ENCODE peak calls at places on chromosomes 13 and 19, in six cellular contexts. One of them, this sample, is unnamed.
A peak's percentile ranks its signal among the peaks of the same experiment; 100 is the strongest.

GRCh38 chr13:66926851-66927524 is 303.1 kb downstream of the PCDH9 start:
- DNase-seq in activated naive CD4-positive, alpha-beta T cell treated with anti-CD3 and anti-CD28 coated beads, Interleukin-2, amount 10 ng/mL, durations not matched to agents 7 days and 5 days: no peak
- DNase-seq in kidney glomerular epithelial cell: peak; percentile 32
- DNase-seq in T-helper 1 cell: no peak
- DNase-seq in fibroblast of mammary gland: no peak
- DNase-seq in left ventricle myocardium superior: no peak
- DNase-seq in this sample: no peak

GRCh38 chr19:33477781-33478180 is 43.8 kb downstream of the PEPD start:
- DNase-seq in activated naive CD4-positive, alpha-beta T cell treated with anti-CD3 and anti-CD28 coated beads, Interleukin-2, amount 10 ng/mL, durations not matched to agents 7 days and 5 days: no peak
- DNase-seq in kidney glomerular epithelial cell: no peak
- DNase-seq in T-helper 1 cell: no peak
- DNase-seq in fibroblast of mammary gland: no peak
- DNase-seq in left ventricle myocardium superior: no peak
- DNase-seq in this sample: no peak

GRCh38 chr13:112893570-112894422 is 75.2 kb upstream of the MCF2L start:
- DNase-seq in activated naive CD4-positive, alpha-beta T cell treated with anti-CD3 and anti-CD28 coated beads, Interleukin-2, amount 10 ng/mL, durations not matched to agents 7 days and 5 days: peak; percentile 58
- DNase-seq in kidney glomerular epithelial cell: no peak
- DNase-seq in T-helper 1 cell: no peak
- DNase-seq in fibroblast of mammary gland: no peak
- DNase-seq in left ventricle myocardium superior: peak; percentile 53
- DNase-seq in this sample: peak; percentile 86

GRCh38 chr19:44303976-44304568 is 753 bp downstream of the ZNF235 start:
- DNase-seq in activated naive CD4-positive, alpha-beta T cell treated with anti-CD3 and anti-CD28 coated beads, Interleukin-2, amount 10 ng/mL, durations not matched to agents 7 days and 5 days: no peak
- DNase-seq in kidney glomerular epithelial cell: peak; percentile 51
- DNase-seq in T-helper 1 cell: no peak
- DNase-seq in fibroblast of mammary gland: peak; percentile 47
- DNase-seq in left ventricle myocardium superior: no peak
- DNase-seq in this sample: no peak

GRCh38 chr19:29404015-29404414 is 121.8 kb upstream of the VSTM2B start:
- DNase-seq in activated naive CD4-positive, alpha-beta T cell treated with anti-CD3 and anti-CD28 coated beads, Interleukin-2, amount 10 ng/mL, durations not matched to agents 7 days and 5 days: no peak
- DNase-seq in kidney glomerular epithelial cell: no peak
- DNase-seq in T-helper 1 cell: no peak
- DNase-seq in fibroblast of mammary gland: no peak
- DNase-seq in left ventricle myocardium superior: no peak
- DNase-seq in this sample: no peak

GRCh38 chr13:109785892-109786450 is 412 bp downstream of the IRS2 start:
- DNase-seq in activated naive CD4-positive, alpha-beta T cell treated with anti-CD3 and anti-CD28 coated beads, Interleukin-2, amount 10 ng/mL, durations not matched to agents 7 days and 5 days: no peak
- DNase-seq in kidney glomerular epithelial cell: no peak
- DNase-seq in T-helper 1 cell: peak; percentile 27
- DNase-seq in fibroblast of mammary gland: no peak
- DNase-seq in left ventricle myocardium superior: no peak
- DNase-seq in this sample: no peak

GRCh38 chr19:10566658-10567410 is 1.0 kb upstream of the KRI1 start:
- DNase-seq in activated naive CD4-positive, alpha-beta T cell treated with anti-CD3 and anti-CD28 coated beads, Interleukin-2, amount 10 ng/mL, durations not matched to agents 7 days and 5 days: peak; percentile 71
- DNase-seq in kidney glomerular epithelial cell: no peak
- DNase-seq in T-helper 1 cell: no peak
- DNase-seq in fibroblast of mammary gland: no peak
- DNase-seq in left ventricle myocardium superior: peak; percentile 45
- DNase-seq in this sample: no peak

GRCh38 chr19:35373492-35373891 is 2.6 kb downstream of the GPR42 start:
- DNase-seq in activated naive CD4-positive, alpha-beta T cell treated with anti-CD3 and anti-CD28 coated beads, Interleukin-2, amount 10 ng/mL, durations not matched to agents 7 days and 5 days: no peak
- DNase-seq in kidney glomerular epithelial cell: no peak
- DNase-seq in T-helper 1 cell: no peak
- DNase-seq in fibroblast of mammary gland: no peak
- DNase-seq in left ventricle myocardium superior: no peak
- DNase-seq in this sample: no peak

GRCh38 chr13:35093356-35093755 is 151.3 kb downstream of the NBEA start:
- DNase-seq in activated naive CD4-positive, alpha-beta T cell treated with anti-CD3 and anti-CD28 coated beads, Interleukin-2, amount 10 ng/mL, durations not matched to agents 7 days and 5 days: no peak
- DNase-seq in kidney glomerular epithelial cell: no peak
- DNase-seq in T-helper 1 cell: no peak
- DNase-seq in fibroblast of mammary gland: no peak
- DNase-seq in left ventricle myocardium superior: no peak
- DNase-seq in this sample: no peak

This sample was measured in Caki2.